ENCODE peak calls at places on chromosome 16, in nine cellular contexts. J, W, T, O, L, M, D, H and N are unnamed samples.

GRCh38 chr16:84720180-84720579 is 20.4 kb downstream of the USP10 start:
- DNase-seq in L (no peak), M (no peak), T (no peak), J (no peak), O (peak; percentile 21), H (no peak), D (no peak), W (no peak), N (no peak)

GRCh38 chr16:1770328-1771071 is 843 bp downstream of the NME3 start:
- DNase-seq in M (peak; percentile 73), T (peak; percentile 43), L (peak; percentile 61), O (peak; percentile 84), W (peak; percentile 76), H (peak; percentile 78), J (peak; percentile 75), D (no peak), N (peak; percentile 80)

GRCh38 chr16:67803894-67804293 is 2.5 kb downstream of the RANBP10 start:
- DNase-seq in O (no peak), T (no peak), H (no peak), W (no peak), L (no peak), D (no peak), M (no peak), J (no peak), N (no peak)

GRCh38 chr16:81571175-81571574 is 126.6 kb downstream of the CMIP start:
- DNase-seq in H (no peak), T (no peak), O (no peak), L (no peak), J (no peak), M (no peak), W (no peak), D (no peak), N (no peak)

GRCh38 chr16:66845791-66846221 is 1.6 kb downstream of the CA7 start:
- DNase-seq in O (no peak), M (no peak), L (no peak), H (no peak), D (no peak), W (no peak), T (no peak), J (no peak), N (no peak)

GRCh38 chr16:78768723-78769122 is 669.3 kb downstream of the WWOX start:
- DNase-seq in O (no peak), T (no peak), D (no peak), H (no peak), L (no peak), J (no peak), W (no peak), M (no peak), N (no peak)

GRCh38 chr16:72198021-72198420 is 26.1 kb upstream of the PMFBP1 start:
- DNase-seq in O (peak; percentile 77), J (no peak), H (peak; percentile 61), T (no peak), W (no peak), D (no peak), M (no peak), L (peak; percentile 75), N (no peak)

GRCh38 chr16:56842133-56842532 is 22.9 kb upstream of the SLC12A3 start:
- DNase-seq in D (no peak), L (no peak), H (no peak), O (no peak), W (no peak), M (no peak), T (no peak), J (no peak), N (no peak)

GRCh38 chr16:29765167-29766032 is 12.7 kb upstream of the ZG16 start:
- DNase-seq in J (peak; percentile 69), W (no peak), D (no peak), H (no peak), T (no peak), O (peak; percentile 86), L (no peak), M (peak; percentile 84), N (peak; percentile 89)

GRCh38 chr16:1821861-1822611 is 4.6 kb downstream of the HAGH start:
- DNase-seq in T (no peak), H (no peak), M (no peak), O (no peak), L (no peak), W (no peak), J (no peak), D (peak; percentile 40), N (no peak)

GRCh38 chr16:11669380-11670146 is 1.3 kb downstream of the SNN start:
- DNase-seq in J (peak; percentile 49), O (peak; percentile 70), W (no peak), H (peak; percentile 76), M (peak; percentile 77), D (no peak), L (peak; percentile 79), T (no peak), N (no peak)

GRCh38 chr16:67430504-67431076 is 331 bp upstream of the HSD11B2 start:
- DNase-seq in D (peak; percentile 33), M (peak; percentile 64), O (no peak), H (no peak), T (no peak), L (no peak), J (peak; percentile 89), W (peak; percentile 65), N (peak; percentile 76)

DNA sequence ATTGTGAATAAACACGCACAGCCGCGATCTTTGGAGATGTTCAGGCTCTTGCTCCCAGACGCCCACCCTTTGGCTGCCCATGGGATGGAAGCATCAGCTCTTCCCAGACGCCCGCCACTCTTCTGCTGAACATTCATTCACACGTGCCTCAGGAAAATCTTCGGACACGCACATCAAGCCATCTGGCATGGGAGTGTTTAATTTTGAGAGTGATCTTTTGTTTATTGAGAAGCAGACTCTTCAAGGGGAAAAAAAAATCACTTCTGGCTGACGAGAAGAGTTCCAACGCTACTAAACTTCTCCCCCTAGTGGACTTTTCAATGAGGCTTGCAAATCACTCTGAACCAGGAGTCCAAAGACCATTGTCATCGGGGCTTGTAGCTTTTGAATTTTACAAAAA is 62.0 kb upstream of the NUDT7 start:
- DNase-seq in L (no peak), T (no peak), D (peak; percentile 33), O (no peak), M (no peak), H (no peak), W (no peak), J (no peak), N (no peak)
- TF ChIP-seq CTCF in L (peak; percentile 64), T (no peak), D (peak; percentile 75), O (peak; percentile 43), M (peak; percentile 37), H (peak; percentile 33), W (peak; percentile 32), J (no peak), N (peak; percentile 38)

GRCh38 chr16:70769761-70770160 is 31.2 kb downstream of the VAC14 start:
- DNase-seq in H (no peak), L (no peak), D (no peak), T (no peak), J (no peak), O (no peak), M (no peak), W (no peak), N (no peak)
- H3K27ac ChIP-seq in H (no peak overlapping the region), L (no peak overlapping the region), D (no peak overlapping the region), T (no peak overlapping the region), J (no peak overlapping the region), O (no peak overlapping the region), M (no peak overlapping the region), W (no peak overlapping the region), N (no peak overlapping the region)

DNA sequence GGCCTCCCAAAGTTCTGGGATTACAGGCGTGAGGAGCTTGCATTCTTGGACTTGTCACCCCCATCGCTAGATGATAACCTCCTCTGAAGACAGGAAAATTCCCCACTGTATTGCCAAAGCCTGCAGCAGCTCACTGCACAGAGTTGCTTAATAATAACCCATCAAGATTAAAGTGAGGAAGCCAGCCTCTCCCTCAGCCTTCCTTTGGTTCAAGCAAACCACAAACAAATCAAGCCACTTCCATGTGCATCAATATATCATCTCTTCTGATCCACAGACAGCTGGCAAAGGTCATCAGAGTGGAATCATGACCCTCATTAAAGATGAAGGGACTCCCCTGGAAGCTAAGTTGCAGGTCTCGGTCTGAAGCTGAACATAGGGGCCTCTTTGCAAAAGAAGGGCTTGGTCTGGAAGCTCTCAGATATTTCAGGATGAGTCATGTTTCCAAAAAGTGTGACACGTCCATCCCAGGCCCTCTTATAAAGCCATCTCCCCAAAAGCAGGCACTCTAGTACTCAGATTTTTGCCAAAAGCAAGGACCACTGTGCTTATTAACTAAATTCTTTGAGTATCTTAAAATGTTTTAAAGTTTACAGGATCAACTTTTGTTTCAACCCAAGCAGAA is 4.8 kb downstream of the EMP2 start:
- DNase-seq in H (no peak), D (no peak), J (no peak), O (no peak), T (no peak), L (no peak), W (no peak), M (no peak), N (no peak)
- H3K4me3 ChIP-seq in H (no peak overlapping the region), D (no peak overlapping the region), J (no peak overlapping the region), O (no peak overlapping the region), T (no peak overlapping the region), L (no peak overlapping the region), W (no peak overlapping the region), M (peak overlapping the region; percentile 89), N (peak overlapping the region; percentile 69)

GRCh38 chr16:85863384-85863774 is 35.6 kb upstream of the IRF8 start:
- DNase-seq in O (no peak), L (no peak), D (peak; percentile 24), H (no peak), T (no peak), J (no peak), M (no peak), W (no peak), N (no peak)

GRCh38 chr16:85861095-85861825 is 37.7 kb upstream of the IRF8 start:
- DNase-seq in D (no peak), T (no peak), L (no peak), M (no peak), W (no peak), H (no peak), O (no peak), J (no peak), N (no peak)

GRCh38 chr16:85860413-85861094 is 38.4 kb upstream of the IRF8 start:
- DNase-seq in M (no peak), D (peak; percentile 5), L (no peak), H (no peak), T (no peak), J (no peak), W (no peak), O (no peak), N (no peak)

GRCh38 chr16:85864965-85865364 is 34.0 kb upstream of the IRF8 start:
- DNase-seq in O (no peak), M (no peak), W (no peak), L (no peak), H (no peak), J (no peak), D (no peak), T (no peak), N (no peak)

DNA sequence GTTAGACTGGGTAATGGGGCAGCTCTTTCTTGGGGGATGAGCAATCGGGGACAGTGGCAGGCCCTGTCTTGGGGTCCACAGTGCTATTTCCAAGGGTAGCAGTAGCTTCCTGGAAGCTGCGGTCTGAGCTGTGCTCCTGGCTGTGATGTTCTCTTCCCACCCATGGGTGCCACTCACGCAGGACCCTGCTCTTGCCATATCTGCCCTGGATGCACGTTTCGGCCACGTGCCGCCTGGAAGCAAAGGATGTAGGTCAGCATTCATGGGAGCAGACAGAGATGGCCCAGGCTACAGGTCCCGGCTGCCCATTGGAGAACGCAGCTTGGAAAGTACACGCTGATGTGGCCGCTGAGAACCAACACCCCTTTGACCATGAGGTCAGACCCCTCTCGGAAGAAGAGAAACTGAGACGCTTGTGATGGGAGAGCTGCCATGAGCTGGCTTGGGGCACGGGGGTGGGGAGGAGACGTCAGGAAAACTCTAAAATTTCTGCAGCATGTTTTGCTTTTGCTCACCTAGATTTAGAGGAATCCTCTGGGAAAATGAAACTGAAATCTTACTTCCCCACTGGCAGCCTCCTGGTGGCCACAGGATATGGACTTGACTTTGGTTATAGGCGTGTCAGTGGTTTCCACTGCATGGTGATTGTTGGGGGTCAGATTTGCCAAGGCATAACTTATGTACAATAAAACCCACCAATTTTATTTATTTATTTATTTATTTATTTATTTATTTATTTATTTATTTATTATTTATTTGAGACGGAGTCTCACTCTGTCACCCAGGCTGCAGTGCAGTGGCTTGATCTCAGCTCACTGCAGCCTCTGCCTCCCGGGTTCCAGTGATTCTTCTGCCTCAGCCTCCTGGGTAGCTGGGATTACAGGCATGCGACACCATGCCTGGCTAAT is 36.2 kb upstream of the IRF8 start:
- DNase-seq in L (no peak), H (no peak), T (no peak), M (no peak), D (no peak), W (no peak), O (no peak), J (no peak), N (no peak)
- TF ChIP-seq CTCF in L (no peak), H (no peak), T (no peak), M (no peak), D (no peak), W (no peak), O (no peak), J (no peak), N (no peak)